ENCODE peak calls at places on chromosomes 5 and 9, in ten cellular contexts. E, M, I, N, U, Q, V, Y, C and O are unnamed samples.

GRCh38 chr5:95296291-95296690 is 11.4 kb upstream of the MCTP1 start:
- DNase-seq in E (no peak), M (no peak), I (no peak), N (no peak), U (no peak), Q (no peak), V (no peak), Y (no peak), C (no peak), O (no peak)

GRCh38 chr5:43017438-43017820 is 22.7 kb downstream of the ANXA2R start:
- DNase-seq in E (no peak), M (no peak), I (peak), N (peak), U (no peak), Q (peak), V (peak), Y (no peak), C (no peak), O (no peak)

GRCh38 chr9:97954550-97954989 is 16.6 kb upstream of the HEMGN start:
- DNase-seq in E (no peak), M (no peak), I (peak), N (peak), U (peak), Q (peak), V (no peak), Y (no peak), C (peak), O (no peak)

GRCh38 chr9:93397664-93398381 is 53.7 kb upstream of the FAM120A start:
- DNase-seq in E (no peak), M (no peak), I (no peak), N (peak), U (no peak), Q (no peak), V (peak), Y (no peak), C (no peak), O (no peak)

GRCh38 chr9:18887546-18887945 is 145.5 kb downstream of the SAXO1 start:
- DNase-seq in E (no peak), M (no peak), I (no peak), N (no peak), U (no peak), Q (no peak), V (no peak), Y (no peak), C (no peak), O (no peak)

GRCh38 chr5:6686501-6686900 is 26.7 kb upstream of the TENT4A start:
- DNase-seq in E (no peak), M (no peak), I (no peak), N (no peak), U (no peak), Q (no peak), V (no peak), Y (no peak), C (no peak), O (no peak)

GRCh38 chr9:91943876-91944470 is 6.1 kb downstream of the ROR2 start:
- DNase-seq in E (no peak), M (no peak), I (no peak), N (peak), U (no peak), Q (no peak), V (peak), Y (no peak), C (no peak), O (peak)

GRCh38 chr5:6158974-6159863 is 219.1 kb downstream of the MED10 start:
- DNase-seq in E (no peak), M (no peak), I (no peak), N (peak), U (peak), Q (no peak), V (peak), Y (no peak), C (no peak), O (peak)

GRCh38 chr5:38634961-38635369 is 78.5 kb upstream of the LIFR start:
- DNase-seq in E (no peak), M (no peak), I (no peak), N (peak), U (no peak), Q (no peak), V (no peak), Y (no peak), C (no peak), O (no peak)

GRCh38 chr9:10488937-10489336 is 123.9 kb downstream of the PTPRD start:
- DNase-seq in E (no peak), M (no peak), I (no peak), N (no peak), U (no peak), Q (no peak), V (no peak), Y (no peak), C (no peak), O (no peak)

GRCh38 chr5:82314964-82315728 is 37.0 kb upstream of the RPS23 start:
- DNase-seq in E (no peak), M (no peak), I (no peak), N (peak), U (no peak), Q (no peak), V (peak), Y (no peak), C (no peak), O (no peak)

GRCh38 chr5:132090107-132090506 is 16.5 kb downstream of the CSF2 start:
- DNase-seq in E (no peak), M (no peak), I (no peak), N (peak), U (no peak), Q (no peak), V (peak), Y (no peak), C (no peak), O (peak)

GRCh38 chr9:6015278-6016157 is at the start of gene RANBP6:
- DNase-seq in E (peak), M (peak), I (peak), N (peak), U (peak), Q (peak), V (peak), Y (peak), C (peak), O (no peak)

DNA sequence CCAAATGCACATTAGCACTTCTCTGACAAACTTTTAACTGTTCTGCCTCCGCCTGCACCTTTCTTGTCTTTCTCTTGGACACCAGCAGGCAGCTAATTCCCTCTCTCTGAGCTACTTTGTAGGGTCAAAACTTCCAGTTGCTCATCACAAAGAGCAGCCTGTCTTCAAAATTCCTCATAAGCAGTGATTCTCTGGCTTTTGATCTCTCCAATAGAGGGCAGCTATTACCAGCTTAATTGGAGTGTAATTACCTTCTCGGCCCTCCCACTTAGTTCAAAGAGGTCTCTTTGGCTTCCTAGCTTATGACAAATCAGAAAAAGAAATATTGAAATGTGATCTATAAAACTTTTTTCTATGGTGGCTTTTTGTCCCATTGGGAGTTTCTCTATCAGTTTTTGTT is 43.6 kb upstream of the RAD23B start:
- DNase-seq in E (no peak), M (no peak), I (peak), N (peak), U (no peak), Q (no peak), V (peak), Y (no peak), C (no peak), O (no peak)
- TF ChIP-seq CTCF in E (peak), M (peak), I (peak), N (peak), U (peak), Q (no peak), V (peak), Y (peak), C (no peak), O (peak)

GRCh38 chr9:111833941-111834340 is 39.2 kb upstream of the SHOC1 start:
- DNase-seq in E (no peak), M (no peak), I (no peak), N (peak), U (no peak), Q (no peak), V (peak), Y (no peak), C (no peak), O (no peak)

GRCh38 chr9:111825468-111826145 is 30.9 kb upstream of the SHOC1 start:
- DNase-seq in E (no peak), M (no peak), I (no peak), N (peak), U (no peak), Q (no peak), V (peak), Y (no peak), C (no peak), O (no peak)

GRCh38 chr9:111831371-111832108 is 36.8 kb upstream of the SHOC1 start:
- DNase-seq in E (no peak), M (no peak), I (no peak), N (no peak), U (no peak), Q (no peak), V (peak), Y (no peak), C (no peak), O (no peak)

GRCh38 chr9:111832428-111832827 is 37.7 kb upstream of the SHOC1 start:
- DNase-seq in E (no peak), M (no peak), I (no peak), N (no peak), U (no peak), Q (no peak), V (no peak), Y (no peak), C (no peak), O (no peak)

GRCh38 chr9:111828193-111828592 is 33.5 kb upstream of the SHOC1 start:
- DNase-seq in E (no peak), M (no peak), I (peak), N (peak), U (no peak), Q (no peak), V (no peak), Y (no peak), C (no peak), O (no peak)
- TF ChIP-seq CTCF in E (no peak), M (peak), I (no peak), N (peak), U (no peak), Q (no peak), V (no peak), Y (peak), C (no peak), O (peak)

GRCh38 chr5:146706321-146706972 is 172.1 kb downstream of the PPP2R2B start:
- DNase-seq in E (peak), M (no peak), I (peak), N (no peak), U (no peak), Q (peak), V (no peak), Y (no peak), C (no peak), O (no peak)
- TF ChIP-seq CTCF in E (no peak), M (no peak), I (no peak), N (no peak), U (no peak), Q (peak), V (no peak), Y (no peak), C (no peak), O (no peak)

DNA sequence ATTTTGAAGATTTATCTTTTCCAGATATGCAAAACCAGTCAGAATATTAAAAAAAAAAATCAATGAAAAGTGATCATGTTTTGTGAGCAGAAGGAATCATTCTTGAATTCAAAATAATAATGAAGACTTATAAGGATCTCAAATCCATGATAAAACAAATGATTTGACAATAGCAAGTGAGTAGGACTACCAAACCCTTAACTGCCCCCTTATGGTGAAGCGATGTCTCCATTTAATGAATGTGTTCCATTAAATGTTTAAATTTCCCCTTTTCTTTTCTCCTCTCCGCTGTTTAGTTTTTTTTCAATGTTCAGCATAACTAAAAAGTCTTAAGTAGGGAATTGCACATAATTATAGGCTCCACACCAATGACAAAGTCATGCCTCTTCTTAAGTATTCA is 12.2 kb upstream of the MARCHF3 start:
- DNase-seq in E (no peak), M (no peak), I (no peak), N (peak), U (no peak), Q (no peak), V (peak), Y (no peak), C (no peak), O (no peak)
- TF ChIP-seq CTCF in E (peak), M (peak), I (no peak), N (peak), U (no peak), Q (peak), V (peak), Y (peak), C (no peak), O (no peak)

GRCh38 chr5:35852084-35852734 is 4.5 kb upstream of the IL7R start:
- DNase-seq in E (no peak), M (no peak), I (peak), N (peak), U (no peak), Q (peak), V (peak), Y (no peak), C (no peak), O (no peak)
- TF ChIP-seq CTCF in E (no peak), M (no peak), I (no peak), N (no peak), U (no peak), Q (peak), V (peak), Y (no peak), C (no peak), O (no peak)

DNA sequence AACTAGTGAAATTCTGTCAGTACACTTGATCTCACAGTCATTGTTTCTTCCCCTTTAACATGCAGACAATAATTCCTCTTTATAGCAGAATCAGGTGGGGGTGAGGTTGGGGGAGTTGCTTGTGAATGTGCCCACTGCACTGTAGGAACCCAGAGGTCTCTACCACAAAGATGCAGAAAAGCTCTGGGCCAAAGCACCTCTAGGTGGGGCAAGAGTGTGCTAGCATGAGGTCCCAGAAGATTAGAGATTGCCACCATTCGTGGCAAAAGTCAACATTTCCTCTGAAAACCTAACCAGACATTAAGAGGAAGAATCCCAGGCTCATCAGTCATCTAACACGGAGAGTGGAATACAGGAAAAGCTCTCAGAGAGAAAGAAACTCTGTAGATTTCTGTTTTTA is 74.5 kb downstream of the PTCD2 start:
- DNase-seq in E (no peak), M (no peak), I (peak), N (peak), U (no peak), Q (no peak), V (no peak), Y (no peak), C (no peak), O (no peak)
- TF ChIP-seq CTCF in E (peak), M (peak), I (peak), N (peak), U (peak), Q (peak), V (peak), Y (peak), C (peak), O (peak)

GRCh38 chr5:159330131-159330530 is at the start of gene IL12B:
- DNase-seq in E (no peak), M (no peak), I (no peak), N (peak), U (no peak), Q (no peak), V (peak), Y (no peak), C (no peak), O (no peak)

GRCh38 chr5:159336586-159337290 is 6.5 kb upstream of the IL12B start:
- DNase-seq in E (no peak), M (no peak), I (no peak), N (no peak), U (no peak), Q (no peak), V (no peak), Y (no peak), C (no peak), O (no peak)

GRCh38 chr5:159332800-159333563 is 2.7 kb upstream of the IL12B start:
- DNase-seq in E (no peak), M (no peak), I (peak), N (no peak), U (peak), Q (no peak), V (no peak), Y (no peak), C (no peak), O (no peak)

GRCh38 chr5:159331099-159331973 is 1.0 kb upstream of the IL12B start:
- DNase-seq in E (peak), M (peak), I (peak), N (peak), U (peak), Q (peak), V (peak), Y (peak), C (peak), O (no peak)
- TF ChIP-seq CTCF in E (peak), M (peak), I (peak), N (peak), U (peak), Q (peak), V (peak), Y (peak), C (peak), O (peak)

GRCh38 chr5:139294372-139295165 is 1.0 kb downstream of the MATR3 start:
- DNase-seq in E (peak), M (peak), I (peak), N (peak), U (peak), Q (no peak), V (peak), Y (peak), C (peak), O (no peak)
- TF ChIP-seq CTCF in E (peak), M (peak), I (peak), N (peak), U (peak), Q (peak), V (peak), Y (peak), C (peak), O (peak)

GRCh38 chr5:149459891-149460290 is 80.8 kb upstream of the IL17B start:
- DNase-seq in E (no peak), M (peak), I (no peak), N (no peak), U (no peak), Q (no peak), V (no peak), Y (no peak), C (no peak), O (no peak)
- TF ChIP-seq CTCF in E (no peak), M (no peak), I (no peak), N (no peak), U (no peak), Q (no peak), V (no peak), Y (no peak), C (no peak), O (no peak)

DNA sequence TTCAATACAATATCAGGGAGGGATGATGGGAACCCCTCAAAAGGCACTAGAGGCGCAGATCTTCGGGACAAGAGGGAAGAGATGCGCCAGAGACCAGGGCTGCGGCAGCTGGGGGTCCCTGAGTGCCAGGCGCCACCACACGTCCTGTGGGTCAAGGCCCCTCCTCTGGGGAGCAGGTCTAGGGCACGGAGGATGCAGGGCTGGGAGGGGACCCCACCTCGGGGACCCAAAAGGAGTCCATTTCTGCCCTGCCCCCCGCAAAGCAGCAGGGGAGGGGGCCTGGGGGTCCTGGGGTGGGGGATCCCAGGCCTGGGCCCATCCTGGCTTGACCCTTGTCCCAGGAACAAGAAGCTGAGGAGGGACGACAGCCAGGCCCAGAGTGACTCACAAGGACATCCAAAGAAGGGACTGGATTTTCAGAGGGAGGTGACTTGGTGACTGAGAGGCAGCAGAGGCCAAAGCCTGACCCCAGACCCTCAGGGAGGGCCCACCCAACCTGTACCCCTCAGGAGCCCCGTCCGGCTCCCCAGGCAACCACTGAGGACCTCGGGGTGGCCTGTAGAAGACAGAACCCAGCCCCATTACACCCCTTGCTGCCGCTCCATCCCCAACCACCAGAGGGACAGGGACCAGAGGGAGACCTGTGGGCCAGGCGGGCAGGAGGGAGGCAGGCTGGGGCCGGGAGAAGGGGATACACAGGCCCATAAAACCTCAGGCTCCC is 54.2 kb downstream of the LRSAM1 start:
- DNase-seq in E (no peak), M (peak), I (peak), N (peak), U (no peak), Q (peak), V (no peak), Y (no peak), C (peak), O (no peak)
- TF ChIP-seq CTCF in E (peak), M (peak), I (peak), N (peak), U (peak), Q (peak), V (peak), Y (peak), C (peak), O (peak)